ENCODE peak calls at places on chromosomes 16 and 17, in nine cellular contexts. Z is lung; F is activated T-helper 2 cell treated with anti-CD3 and anti-CD28 coated beads, Interferon-gamma antibody, Interleukin-2, Interleukin-4, amounts not matched to agents 10 μg/mL and 5 μg/mL and 100 μg/mL, durations not matched to agents 14 hours and 24 hours and 36 hours; U is breast epithelium; B is cardiac muscle cell; Q is NCI-H1417; K is DMS 273 treated with DMSO at 0.1 percent for 48 hours; Y is skeletal muscle cell; I is T-helper 2 cell. J is an unnamed sample.

GRCh38 chr16:17166095-17166494 is 304.7 kb downstream of the XYLT1 start:
- DNase-seq in Z (no peak), F (no peak), U (no peak), B (no peak), Q (no peak), K (no peak), Y (no peak), I (no peak), J (no peak)

GRCh38 chr17:18280766-18281165 is 20.3 kb downstream of the MIEF2 start:
- DNase-seq in Z (no peak), F (no peak), U (no peak), B (peak; percentile 14), Q (no peak), K (no peak), Y (no peak), I (no peak), J (no peak)

GRCh38 chr17:77356690-77357201 is 216.0 kb downstream of the SEC14L1 start:
- DNase-seq in Z (peak; percentile 28), F (no peak), U (peak; percentile 49), B (peak; percentile 25), Q (no peak), K (no peak), Y (no peak), I (no peak), J (no peak)

GRCh38 chr16:49884033-49884707 is 28.3 kb upstream of the ZNF423 start:
- DNase-seq in Z (no peak), F (no peak), U (no peak), B (peak; percentile 18), Q (no peak), K (no peak), Y (no peak), I (no peak), J (no peak)

GRCh38 chr17:64984776-64985521 is 65.7 kb upstream of the LRRC37A3 start:
- DNase-seq in Z (no peak), F (peak; percentile 64), U (no peak), B (peak; percentile 45), Q (no peak), K (no peak), Y (no peak), I (peak; percentile 38), J (no peak)

GRCh38 chr17:2547176-2547575 is 35.5 kb upstream of the METTL16 start:
- DNase-seq in Z (no peak), F (no peak), U (no peak), B (peak; percentile 73), Q (no peak), K (no peak), Y (no peak), I (no peak), J (peak; percentile 26)

GRCh38 chr16:2776500-2777139 is 460 bp downstream of the ELOB start:
- DNase-seq in Z (no peak), F (peak; percentile 35), U (peak; percentile 52), B (no peak), Q (peak; percentile 69), K (no peak), Y (no peak), I (no peak), J (no peak)

GRCh38 chr17:71975998-71976649 is 144.7 kb upstream of the SOX9 start:
- DNase-seq in Z (peak; percentile 61), F (no peak), U (peak; percentile 91), B (peak; percentile 98), Q (no peak), K (no peak), Y (peak; percentile 89), I (no peak), J (peak; percentile 95)

GRCh38 chr17:521168-521525 is 168.5 kb upstream of the RPH3AL start:
- DNase-seq in Z (no peak), F (no peak), U (no peak), B (peak; percentile 40), Q (no peak), K (no peak), Y (no peak), I (no peak), J (no peak)

GRCh38 chr16:66383551-66383950 is 17.1 kb downstream of the CDH5 start:
- DNase-seq in Z (no peak), F (no peak), U (no peak), B (no peak), Q (no peak), K (no peak), Y (no peak), I (no peak), J (no peak)

GRCh38 chr16:19084139-19084538 is 16.7 kb downstream of the COQ7 start:
- DNase-seq in Z (no peak), F (no peak), U (no peak), B (no peak), Q (no peak), K (no peak), Y (no peak), I (no peak), J (no peak)

GRCh38 chr16:977096-977701 is 4.4 kb upstream of the SOX8 start:
- DNase-seq in Z (no peak), F (no peak), U (no peak), B (no peak), Q (no peak), K (no peak), Y (no peak), I (no peak), J (no peak)

GRCh38 chr16:12145918-12146317 is 169.4 kb downstream of the SNX29 start:
- DNase-seq in Z (no peak), F (no peak), U (no peak), B (peak; percentile 54), Q (no peak), K (no peak), Y (no peak), I (no peak), J (no peak)

GRCh38 chr16:63983401-63983800 is 1138.5 kb downstream of the CDH11 start:
- DNase-seq in Z (no peak), F (no peak), U (no peak), B (no peak), Q (peak; percentile 37), K (no peak), Y (no peak), I (no peak), J (no peak)

GRCh38 chr17:34827008-34827407 is 134.3 kb downstream of the CCT6B start:
- DNase-seq in Z (no peak), F (no peak), U (no peak), B (no peak), Q (no peak), K (no peak), Y (no peak), I (no peak), J (no peak)

GRCh38 chr17:40086150-40087044 is 14.0 kb downstream of the NR1D1 start:
- DNase-seq in Z (no peak), F (no peak), U (no peak), B (peak; percentile 63), Q (peak; percentile 71), K (no peak), Y (no peak), I (peak; percentile 51), J (peak; percentile 66)

GRCh38 chr17:68457168-68457538 is at the start of gene WIPI1:
- DNase-seq in Z (peak; percentile 66), F (peak; percentile 45), U (no peak), B (no peak), Q (peak; percentile 81), K (no peak), Y (no peak), I (no peak), J (no peak)

GRCh38 chr17:1936766-1937165 is 88.4 kb downstream of the RTN4RL1 start:
- DNase-seq in Z (no peak), F (no peak), U (no peak), B (no peak), Q (no peak), K (no peak), Y (no peak), I (no peak), J (no peak)

GRCh38 chr16:71367243-71367976 is 8.9 kb downstream of the CALB2 start:
- DNase-seq in Z (no peak), F (peak; percentile 12), U (no peak), B (peak; percentile 74), Q (peak; percentile 16), K (peak; percentile 47), Y (no peak), I (peak; percentile 7), J (peak; percentile 75)

GRCh38 chr16:85042126-85042525 is 14.5 kb downstream of the KIAA0513 start:
- DNase-seq in Z (no peak), F (no peak), U (no peak), B (no peak), Q (peak; percentile 49), K (peak; percentile 72), Y (no peak), I (no peak), J (no peak)

GRCh38 chr17:37743875-37744632 is 805 bp downstream of the HNF1B start:
- DNase-seq in Z (peak; percentile 49), F (no peak), U (no peak), B (no peak), Q (peak; percentile 24), K (no peak), Y (no peak), I (no peak), J (no peak)

J was measured in Daoy.